ENCODE peak calls at places on chromosome 13, in seven cellular contexts. E is AG04449, L is hepatocyte, W is AG10803, V is psoas muscle, Q is uterus, R is IMR-90. S is an unnamed sample.

GRCh38 chr13:49217962-49218492 is 2.1 kb upstream of the MLNR start:
- DNase-seq in E (no peak), L (no peak), W (no peak), V (no peak), Q (no peak), R (no peak), S (no peak)

GRCh38 chr13:106063591-106064308 is 471.7 kb downstream of the EFNB2 start:
- DNase-seq in E (peak; percentile 26), L (no peak), W (peak; percentile 64), V (no peak), Q (no peak), R (peak; percentile 83), S (no peak)

GRCh38 chr13:20272571-20273171 is 40.6 kb upstream of the GJB6 start:
- DNase-seq in E (no peak), L (no peak), W (no peak), V (no peak), Q (no peak), R (no peak), S (peak; percentile 24)

GRCh38 chr13:37868691-37869505 is 674 bp downstream of the TRPC4 start:
- DNase-seq in E (no peak), L (peak; percentile 8), W (peak; percentile 67), V (no peak), Q (no peak), R (peak; percentile 50), S (peak; percentile 11)

GRCh38 chr13:98273067-98273823 is 96.2 kb upstream of the RNF113B start:
- DNase-seq in E (no peak), L (peak; percentile 42), W (no peak), V (no peak), Q (no peak), R (no peak), S (no peak)

GRCh38 chr13:51632643-51633357 is 48.5 kb downstream of the WDFY2 start:
- DNase-seq in E (no peak), L (no peak), W (no peak), V (no peak), Q (no peak), R (no peak), S (no peak)

GRCh38 chr13:72204291-72204690 is 337.3 kb upstream of the DACH1 start:
- DNase-seq in E (no peak), L (no peak), W (peak; percentile 69), V (no peak), Q (no peak), R (no peak), S (no peak)

GRCh38 chr13:49357694-49358093 is 86.2 kb downstream of the CAB39L start:
- DNase-seq in E (peak; percentile 40), L (no peak), W (peak; percentile 72), V (no peak), Q (no peak), R (peak; percentile 79), S (no peak)

GRCh38 chr13:46211116-46211515 is 612 bp upstream of the LRRC63 start:
- DNase-seq in E (no peak), L (peak; percentile 10), W (no peak), V (no peak), Q (no peak), R (no peak), S (no peak)

GRCh38 chr13:44312898-44313551 is 60.6 kb upstream of the SERP2 start:
- DNase-seq in E (peak; percentile 76), L (no peak), W (peak; percentile 83), V (no peak), Q (no peak), R (peak; percentile 95), S (no peak)

GRCh38 chr13:40452741-40453665 is 213.4 kb downstream of the FOXO1 start:
- DNase-seq in E (no peak), L (no peak), W (peak; percentile 35), V (no peak), Q (no peak), R (peak; percentile 8), S (no peak)

GRCh38 chr13:79482271-79482970 is 1.5 kb downstream of the NDFIP2 start:
- DNase-seq in E (no peak), L (peak; percentile 37), W (peak; percentile 32), V (no peak), Q (no peak), R (peak; percentile 35), S (no peak)

GRCh38 chr13:102771298-102772041 is 2.1 kb downstream of the TEX30 start:
- DNase-seq in E (no peak), L (no peak), W (no peak), V (no peak), Q (no peak), R (no peak), S (no peak)

GRCh38 chr13:51291341-51291740 is 48.1 kb upstream of the SERPINE3 start:
- DNase-seq in E (no peak), L (peak; percentile 26), W (peak; percentile 9), V (no peak), Q (peak; percentile 42), R (peak; percentile 30), S (no peak)

GRCh38 chr13:110559429-110559943 is 2.0 kb downstream of the RAB20 start:
- DNase-seq in E (no peak), L (peak; percentile 36), W (peak; percentile 47), V (no peak), Q (peak; percentile 29), R (peak; percentile 62), S (no peak)

GRCh38 chr13:83327091-83327490 is 555.2 kb downstream of the SLITRK1 start:
- DNase-seq in E (no peak), L (no peak), W (no peak), V (no peak), Q (no peak), R (no peak), S (no peak)

GRCh38 chr13:29105779-29106178 is 285.6 kb downstream of the MTUS2 start:
- DNase-seq in E (no peak), L (peak; percentile 3), W (no peak), V (no peak), Q (no peak), R (no peak), S (no peak)
- TF ChIP-seq CTCF in E (no peak), L (peak; percentile 13), W (no peak), V (no peak), Q (no peak), R (no peak), S (no peak)

GRCh38 chr13:74039667-74040066 is 94.5 kb downstream of the KLF12 start:
- DNase-seq in E (no peak), L (no peak), W (no peak), V (no peak), Q (no peak), R (no peak), S (no peak)

GRCh38 chr13:74036373-74036772 is 97.8 kb downstream of the KLF12 start:
- DNase-seq in E (no peak), L (peak; percentile 40), W (no peak), V (no peak), Q (no peak), R (no peak), S (no peak)

GRCh38 chr13:74037762-74038161 is 96.4 kb downstream of the KLF12 start:
- DNase-seq in E (no peak), L (no peak), W (no peak), V (no peak), Q (no peak), R (no peak), S (no peak)

GRCh38 chr13:74039154-74039553 is 95.0 kb downstream of the KLF12 start:
- DNase-seq in E (no peak), L (no peak), W (no peak), V (no peak), Q (no peak), R (no peak), S (no peak)

GRCh38 chr13:74040200-74040599 is 94.0 kb downstream of the KLF12 start:
- DNase-seq in E (no peak), L (peak; percentile 65), W (no peak), V (peak; percentile 57), Q (no peak), R (peak; percentile 31), S (peak; percentile 57)
- TF ChIP-seq CTCF in E (peak; percentile 33), L (peak; percentile 40), W (peak; percentile 37), V (peak; percentile 50), Q (no peak), R (peak; percentile 49), S (peak; percentile 52)

GRCh38 chr13:22740264-22740663 is 440.5 kb upstream of the SGCG start:
- DNase-seq in E (no peak), L (no peak), W (no peak), V (no peak), Q (no peak), R (no peak), S (no peak)
- TF ChIP-seq CTCF in E (no peak), L (peak; percentile 29), W (no peak), V (no peak), Q (no peak), R (no peak), S (peak; percentile 17)

GRCh38 chr13:39263033-39263432 is 224.8 kb downstream of the NHLRC3 start:
- DNase-seq in E (no peak), L (peak; percentile 46), W (peak; percentile 17), V (no peak), Q (peak; percentile 46), R (peak; percentile 23), S (peak; percentile 27)
- TF ChIP-seq CTCF in E (peak; percentile 60), L (peak; percentile 54), W (peak; percentile 80), V (peak; percentile 62), Q (peak; percentile 53), R (peak; percentile 62), S (peak; percentile 48)

DNA sequence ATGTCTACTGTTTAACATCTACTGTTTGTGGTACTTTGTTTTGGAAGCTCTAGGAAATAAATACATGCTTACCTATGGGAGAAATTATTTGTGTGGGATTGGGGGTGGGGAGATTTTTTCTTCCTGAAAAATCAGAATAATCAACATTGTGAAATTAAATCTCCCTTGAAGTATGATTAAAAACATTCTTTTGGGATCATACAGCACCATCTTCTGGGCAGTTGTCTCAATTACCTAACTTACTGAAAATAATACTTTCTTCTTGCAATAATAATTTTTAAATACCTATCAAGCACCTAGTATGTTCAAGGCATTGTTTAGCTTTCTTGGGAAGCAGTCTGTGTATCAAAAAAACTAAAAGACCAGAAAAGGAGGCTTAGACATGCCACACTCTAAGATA is 576.5 kb upstream of the ARGLU1 start:
- DNase-seq in E (no peak), L (no peak), W (peak; percentile 4), V (no peak), Q (no peak), R (peak; percentile 27), S (no peak)
- TF ChIP-seq CTCF in E (no peak), L (peak; percentile 48), W (peak; percentile 32), V (no peak), Q (no peak), R (peak; percentile 59), S (no peak)

GRCh38 chr13:27868639-27869435 is 51.0 kb upstream of the PDX1 start:
- DNase-seq in E (no peak), L (peak; percentile 36), W (peak; percentile 6), V (no peak), Q (no peak), R (peak; percentile 5), S (no peak)
- TF ChIP-seq CTCF in E (peak; percentile 30), L (peak; percentile 64), W (peak; percentile 64), V (peak; percentile 26), Q (no peak), R (peak; percentile 55), S (peak; percentile 63)

GRCh38 chr13:29284726-29285125 is 310.8 kb downstream of the SLC7A1 start:
- DNase-seq in E (no peak), L (no peak), W (no peak), V (no peak), Q (no peak), R (no peak), S (no peak)
- TF ChIP-seq CTCF in E (no peak), L (no peak), W (peak; percentile 21), V (no peak), Q (no peak), R (no peak), S (no peak)

S was measured in nephron progenitor cell.